ENCODE peak calls at places on chromosomes 5 and 9, in eight cellular contexts. One of them, this sample, is unnamed.

GRCh38 chr5:145787996-145788395 is 47.1 kb downstream of the PRELID2 start:
- DNase-seq in NT2/D1: no peak
- DNase-seq in ovary: no peak
- DNase-seq in heart right ventricle: no peak
- DNase-seq in adipocyte: no peak
- DNase-seq in CD4-positive, alpha-beta memory T cell: no peak
- DNase-seq in GM23248: no peak
- DNase-seq in dorsolateral prefrontal cortex: no peak
- DNase-seq in this sample: no peak

GRCh38 chr9:102499468-102499867 is 495.7 kb upstream of the CYLC2 start:
- DNase-seq in adipocyte: no peak
- DNase-seq in ovary: no peak
- DNase-seq in heart right ventricle: no peak
- DNase-seq in CD4-positive, alpha-beta memory T cell: no peak
- DNase-seq in dorsolateral prefrontal cortex: no peak
- DNase-seq in NT2/D1: no peak
- DNase-seq in GM23248: no peak
- DNase-seq in this sample: no peak

GRCh38 chr9:35808433-35808832 is 3.6 kb downstream of the SPAG8 start:
- DNase-seq in adipocyte: no peak
- DNase-seq in GM23248: no peak
- DNase-seq in CD4-positive, alpha-beta memory T cell: no peak
- DNase-seq in heart right ventricle: no peak
- DNase-seq in dorsolateral prefrontal cortex: no peak
- DNase-seq in NT2/D1: no peak
- DNase-seq in ovary: no peak
- DNase-seq in this sample: no peak

GRCh38 chr5:10467281-10468198 is 25.9 kb downstream of the ROPN1L start:
- DNase-seq in ovary: no peak
- DNase-seq in GM23248: peak; percentile 54
- DNase-seq in CD4-positive, alpha-beta memory T cell: no peak
- DNase-seq in adipocyte: peak; percentile 76
- DNase-seq in NT2/D1: no peak
- DNase-seq in dorsolateral prefrontal cortex: no peak
- DNase-seq in heart right ventricle: no peak
- DNase-seq in this sample: no peak

GRCh38 chr5:149053027-149053705 is 9.7 kb downstream of the SH3TC2 start:
- DNase-seq in GM23248: peak; percentile 79
- DNase-seq in CD4-positive, alpha-beta memory T cell: no peak
- DNase-seq in heart right ventricle: no peak
- DNase-seq in ovary: no peak
- DNase-seq in dorsolateral prefrontal cortex: no peak
- DNase-seq in NT2/D1: no peak
- DNase-seq in adipocyte: peak; percentile 68
- DNase-seq in this sample: no peak

GRCh38 chr9:6441269-6441668 is 28.3 kb downstream of the UHRF2 start:
- DNase-seq in adipocyte: peak; percentile 17
- DNase-seq in ovary: no peak
- DNase-seq in dorsolateral prefrontal cortex: no peak
- DNase-seq in CD4-positive, alpha-beta memory T cell: no peak
- DNase-seq in GM23248: peak; percentile 62
- DNase-seq in NT2/D1: no peak
- DNase-seq in heart right ventricle: no peak
- DNase-seq in this sample: no peak

GRCh38 chr9:93587651-93588347 is 11.4 kb downstream of the PHF2 start:
- DNase-seq in CD4-positive, alpha-beta memory T cell: no peak
- DNase-seq in dorsolateral prefrontal cortex: no peak
- DNase-seq in heart right ventricle: no peak
- DNase-seq in GM23248: no peak
- DNase-seq in adipocyte: no peak
- DNase-seq in NT2/D1: no peak
- DNase-seq in ovary: no peak
- DNase-seq in this sample: peak; percentile 52

GRCh38 chr5:75603421-75603820 is 7.8 kb upstream of the ANKDD1B start:
- DNase-seq in dorsolateral prefrontal cortex: no peak
- DNase-seq in CD4-positive, alpha-beta memory T cell: no peak
- DNase-seq in heart right ventricle: no peak
- DNase-seq in adipocyte: peak; percentile 26
- DNase-seq in GM23248: peak; percentile 12
- DNase-seq in ovary: no peak
- DNase-seq in NT2/D1: no peak
- DNase-seq in this sample: no peak

GRCh38 chr9:93185261-93186150 is 1.6 kb downstream of the WNK2 start:
- DNase-seq in GM23248: no peak
- DNase-seq in NT2/D1: no peak
- DNase-seq in adipocyte: no peak
- DNase-seq in dorsolateral prefrontal cortex: no peak
- DNase-seq in heart right ventricle: peak; percentile 22
- DNase-seq in ovary: no peak
- DNase-seq in CD4-positive, alpha-beta memory T cell: no peak
- DNase-seq in this sample: no peak

GRCh38 chr5:120895659-120896058 is 431.6 kb downstream of the PRR16 start:
- DNase-seq in ovary: no peak
- DNase-seq in NT2/D1: no peak
- DNase-seq in GM23248: no peak
- DNase-seq in CD4-positive, alpha-beta memory T cell: no peak
- DNase-seq in adipocyte: no peak
- DNase-seq in heart right ventricle: no peak
- DNase-seq in dorsolateral prefrontal cortex: no peak
- DNase-seq in this sample: no peak

GRCh38 chr5:169027456-169028118 is 273.4 kb downstream of the SLIT3 start:
- DNase-seq in CD4-positive, alpha-beta memory T cell: no peak
- DNase-seq in NT2/D1: no peak
- DNase-seq in heart right ventricle: no peak
- DNase-seq in dorsolateral prefrontal cortex: no peak
- DNase-seq in GM23248: no peak
- DNase-seq in ovary: no peak
- DNase-seq in adipocyte: no peak
- DNase-seq in this sample: no peak

GRCh38 chr5:89388872-89389271 is 505.9 kb upstream of the MEF2C start:
- DNase-seq in CD4-positive, alpha-beta memory T cell: no peak
- DNase-seq in heart right ventricle: no peak
- DNase-seq in adipocyte: no peak
- DNase-seq in dorsolateral prefrontal cortex: no peak
- DNase-seq in GM23248: no peak
- DNase-seq in NT2/D1: no peak
- DNase-seq in ovary: no peak
- DNase-seq in this sample: no peak

GRCh38 chr5:180470966-180471582 is 23.1 kb upstream of the CNOT6 start:
- DNase-seq in ovary: peak; percentile 66
- DNase-seq in NT2/D1: peak; percentile 49
- DNase-seq in adipocyte: peak; percentile 86
- DNase-seq in CD4-positive, alpha-beta memory T cell: peak; percentile 47
- DNase-seq in GM23248: peak; percentile 68
- DNase-seq in heart right ventricle: no peak
- DNase-seq in dorsolateral prefrontal cortex: peak; percentile 52
- DNase-seq in this sample: no peak

GRCh38 chr5:7897014-7897600 is 28.2 kb downstream of the MTRR start:
- DNase-seq in dorsolateral prefrontal cortex: no peak
- DNase-seq in heart right ventricle: no peak
- DNase-seq in GM23248: peak; percentile 65
- DNase-seq in CD4-positive, alpha-beta memory T cell: no peak
- DNase-seq in NT2/D1: peak; percentile 32
- DNase-seq in ovary: no peak
- DNase-seq in adipocyte: peak; percentile 22
- DNase-seq in this sample: no peak

GRCh38 chr5:138545919-138546562 is 3.0 kb upstream of the ETF1 start:
- DNase-seq in adipocyte: no peak
- DNase-seq in ovary: no peak
- DNase-seq in dorsolateral prefrontal cortex: no peak
- DNase-seq in CD4-positive, alpha-beta memory T cell: no peak
- DNase-seq in heart right ventricle: no peak
- DNase-seq in NT2/D1: no peak
- DNase-seq in GM23248: peak; percentile 60
- DNase-seq in this sample: no peak

GRCh38 chr9:137030006-137030405 is 1.9 kb downstream of the FUT7 start:
- DNase-seq in NT2/D1: no peak
- DNase-seq in ovary: no peak
- DNase-seq in dorsolateral prefrontal cortex: no peak
- DNase-seq in GM23248: no peak
- DNase-seq in adipocyte: no peak
- DNase-seq in CD4-positive, alpha-beta memory T cell: no peak
- DNase-seq in heart right ventricle: no peak
- DNase-seq in this sample: no peak

GRCh38 chr9:95024097-95024671 is 293.3 kb downstream of the FANCC start:
- DNase-seq in ovary: no peak
- DNase-seq in dorsolateral prefrontal cortex: peak; percentile 63
- DNase-seq in GM23248: peak; percentile 43
- DNase-seq in NT2/D1: no peak
- DNase-seq in adipocyte: no peak
- DNase-seq in CD4-positive, alpha-beta memory T cell: no peak
- DNase-seq in heart right ventricle: peak; percentile 37
- DNase-seq in this sample: no peak

GRCh38 chr9:132753593-132753880 is 83.3 kb downstream of the GTF3C4 start:
- DNase-seq in heart right ventricle: no peak
- DNase-seq in GM23248: no peak
- DNase-seq in ovary: no peak
- DNase-seq in dorsolateral prefrontal cortex: peak; percentile 4
- DNase-seq in NT2/D1: no peak
- DNase-seq in CD4-positive, alpha-beta memory T cell: no peak
- DNase-seq in adipocyte: no peak
- DNase-seq in this sample: no peak

GRCh38 chr9:33159760-33160127 is 7.4 kb downstream of the B4GALT1 start:
- DNase-seq in ovary: no peak
- DNase-seq in heart right ventricle: peak; percentile 55
- DNase-seq in CD4-positive, alpha-beta memory T cell: peak; percentile 69
- DNase-seq in dorsolateral prefrontal cortex: no peak
- DNase-seq in adipocyte: peak; percentile 74
- DNase-seq in GM23248: peak; percentile 88
- DNase-seq in NT2/D1: no peak
- DNase-seq in this sample: peak; percentile 66
- H3K4me3 ChIP-seq in ovary: no peak overlapping the region
- H3K4me3 ChIP-seq in heart right ventricle: peak overlapping the region; percentile 0
- H3K4me3 ChIP-seq in CD4-positive, alpha-beta memory T cell: peak overlapping the region; percentile 30
- H3K4me3 ChIP-seq in dorsolateral prefrontal cortex: no peak overlapping the region
- H3K4me3 ChIP-seq in adipocyte: peak overlapping the region; percentile 68
- H3K4me3 ChIP-seq in GM23248: peak overlapping the region; percentile 98
- H3K4me3 ChIP-seq in NT2/D1: no peak overlapping the region
- H3K4me3 ChIP-seq in this sample: no peak overlapping the region

GRCh38 chr9:114156658-114157421 is 1.5 kb downstream of the COL27A1 start:
- DNase-seq in ovary: peak; percentile 82
- DNase-seq in NT2/D1: no peak
- DNase-seq in dorsolateral prefrontal cortex: peak; percentile 37
- DNase-seq in CD4-positive, alpha-beta memory T cell: no peak
- DNase-seq in GM23248: peak; percentile 85
- DNase-seq in adipocyte: peak; percentile 89
- DNase-seq in heart right ventricle: peak; percentile 63
- DNase-seq in this sample: peak; percentile 62
- H3K4me3 ChIP-seq in ovary: peak overlapping the region; percentile 68
- H3K4me3 ChIP-seq in NT2/D1: peak overlapping the region; percentile 49
- H3K4me3 ChIP-seq in dorsolateral prefrontal cortex: peak overlapping the region; percentile 58
- H3K4me3 ChIP-seq in CD4-positive, alpha-beta memory T cell: no peak overlapping the region
- H3K4me3 ChIP-seq in GM23248: peak overlapping the region; percentile 83
- H3K4me3 ChIP-seq in adipocyte: peak overlapping the region; percentile 88
- H3K4me3 ChIP-seq in heart right ventricle: peak overlapping the region; percentile 70
- H3K4me3 ChIP-seq in this sample: peak overlapping the region; percentile 70

DNA sequence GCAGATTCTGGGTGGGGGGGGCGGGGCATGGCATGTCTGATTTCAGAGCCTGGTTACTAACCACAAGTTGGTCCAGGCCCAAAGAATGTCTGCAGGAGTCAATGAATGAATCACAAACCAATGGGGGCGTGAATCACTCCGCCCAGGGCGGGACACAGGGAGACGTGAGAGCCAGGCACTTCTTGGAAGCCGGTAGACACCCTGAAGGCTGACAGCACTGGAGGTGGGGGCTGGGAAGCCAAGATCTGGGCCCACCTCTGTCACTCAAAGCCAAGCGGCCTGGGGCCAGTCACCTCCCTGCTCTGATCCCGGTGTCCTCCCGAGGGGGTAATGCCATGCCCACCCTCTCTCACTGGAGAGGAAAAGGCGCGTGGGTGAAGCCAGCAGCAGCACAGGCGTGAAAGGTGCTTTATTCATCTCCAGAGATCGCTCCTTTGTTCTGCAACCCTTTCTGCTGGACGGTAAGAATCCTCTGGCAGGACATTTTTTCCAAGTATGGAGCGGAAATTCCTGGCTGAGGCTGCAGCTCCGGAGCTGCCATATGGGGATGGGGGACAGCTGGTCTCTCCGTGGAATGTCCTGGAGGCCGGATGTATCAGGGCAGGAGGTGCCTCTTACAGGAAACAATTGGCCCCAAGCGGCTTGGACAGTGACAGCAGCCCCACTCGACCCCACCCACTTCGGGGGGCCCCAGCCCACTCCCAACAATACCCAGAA is 85.0 kb downstream of the STK10 start:
- DNase-seq in ovary: no peak
- DNase-seq in GM23248: peak; percentile 99
- DNase-seq in dorsolateral prefrontal cortex: no peak
- DNase-seq in heart right ventricle: peak; percentile 49
- DNase-seq in CD4-positive, alpha-beta memory T cell: no peak
- DNase-seq in adipocyte: peak; percentile 94
- DNase-seq in NT2/D1: peak; percentile 64
- DNase-seq in this sample: peak; percentile 87
- H3K4me3 ChIP-seq in ovary: no peak overlapping the region
- H3K4me3 ChIP-seq in GM23248: peak overlapping the region; percentile 66
- H3K4me3 ChIP-seq in dorsolateral prefrontal cortex: no peak overlapping the region
- H3K4me3 ChIP-seq in heart right ventricle: no peak overlapping the region
- H3K4me3 ChIP-seq in CD4-positive, alpha-beta memory T cell: no peak overlapping the region
- H3K4me3 ChIP-seq in adipocyte: peak overlapping the region; percentile 49
- H3K4me3 ChIP-seq in NT2/D1: no peak overlapping the region
- H3K4me3 ChIP-seq in this sample: peak overlapping the region; percentile 3

GRCh38 chr5:98938459-98938858 is 9.7 kb upstream of the CHD1 start:
- DNase-seq in heart right ventricle: no peak
- DNase-seq in GM23248: peak; percentile 80
- DNase-seq in dorsolateral prefrontal cortex: no peak
- DNase-seq in CD4-positive, alpha-beta memory T cell: no peak
- DNase-seq in NT2/D1: no peak
- DNase-seq in ovary: no peak
- DNase-seq in adipocyte: peak; percentile 61
- DNase-seq in this sample: no peak
- H3K4me3 ChIP-seq in heart right ventricle: no peak overlapping the region
- H3K4me3 ChIP-seq in GM23248: no peak overlapping the region
- H3K4me3 ChIP-seq in dorsolateral prefrontal cortex: no peak overlapping the region
- H3K4me3 ChIP-seq in CD4-positive, alpha-beta memory T cell: no peak overlapping the region
- H3K4me3 ChIP-seq in NT2/D1: no peak overlapping the region
- H3K4me3 ChIP-seq in ovary: no peak overlapping the region
- H3K4me3 ChIP-seq in adipocyte: peak overlapping the region; percentile 14
- H3K4me3 ChIP-seq in this sample: no peak overlapping the region

GRCh38 chr5:79168031-79168430 is 56.4 kb downstream of the BHMT start:
- DNase-seq in NT2/D1: no peak
- DNase-seq in ovary: no peak
- DNase-seq in CD4-positive, alpha-beta memory T cell: no peak
- DNase-seq in dorsolateral prefrontal cortex: no peak
- DNase-seq in heart right ventricle: no peak
- DNase-seq in adipocyte: no peak
- DNase-seq in GM23248: no peak
- DNase-seq in this sample: no peak
- H3K4me3 ChIP-seq in NT2/D1: no peak overlapping the region
- H3K4me3 ChIP-seq in ovary: no peak overlapping the region
- H3K4me3 ChIP-seq in CD4-positive, alpha-beta memory T cell: no peak overlapping the region
- H3K4me3 ChIP-seq in dorsolateral prefrontal cortex: no peak overlapping the region
- H3K4me3 ChIP-seq in heart right ventricle: no peak overlapping the region
- H3K4me3 ChIP-seq in adipocyte: no peak overlapping the region
- H3K4me3 ChIP-seq in GM23248: no peak overlapping the region
- H3K4me3 ChIP-seq in this sample: no peak overlapping the region

GRCh38 chr9:125126019-125126746 is 17.1 kb downstream of the SCAI start:
- DNase-seq in GM23248: peak; percentile 99
- DNase-seq in CD4-positive, alpha-beta memory T cell: peak; percentile 86
- DNase-seq in ovary: peak; percentile 62
- DNase-seq in NT2/D1: no peak
- DNase-seq in heart right ventricle: peak; percentile 66
- DNase-seq in adipocyte: peak; percentile 94
- DNase-seq in dorsolateral prefrontal cortex: peak; percentile 73
- DNase-seq in this sample: peak; percentile 88
- H3K4me3 ChIP-seq in GM23248: peak overlapping the region; percentile 55
- H3K4me3 ChIP-seq in CD4-positive, alpha-beta memory T cell: no peak overlapping the region
- H3K4me3 ChIP-seq in ovary: no peak overlapping the region
- H3K4me3 ChIP-seq in NT2/D1: no peak overlapping the region
- H3K4me3 ChIP-seq in heart right ventricle: no peak overlapping the region
- H3K4me3 ChIP-seq in adipocyte: peak overlapping the region; percentile 50
- H3K4me3 ChIP-seq in dorsolateral prefrontal cortex: no peak overlapping the region
- H3K4me3 ChIP-seq in this sample: no peak overlapping the region